ENCODE peak calls at places on chromosomes 13 and 19, in four cellular contexts. Z, T, P and C are unnamed samples.

GRCh38 chr13:37194428-37194861 is 89.0 kb upstream of the CSNK1A1L start:
- DNase-seq in Z (no peak), T (peak; percentile 92), P (no peak), C (peak; percentile 78)

GRCh38 chr19:5545984-5546383 is 21.8 kb downstream of the TINCR start:
- DNase-seq in Z (no peak), T (no peak), P (no peak), C (peak; percentile 23)

GRCh38 chr19:18332917-18333530 is 7.4 kb upstream of the PGPEP1 start:
- DNase-seq in Z (no peak), T (no peak), P (no peak), C (no peak)

GRCh38 chr19:35704218-35704617 is at the start of gene ZBTB32:
- DNase-seq in Z (no peak), T (peak; percentile 57), P (no peak), C (peak; percentile 74)

GRCh38 chr13:20616059-20616797 is 49.3 kb downstream of the IFT88 start:
- DNase-seq in Z (no peak), T (peak; percentile 94), P (no peak), C (peak; percentile 86)

GRCh38 chr13:77537302-77537919 is 1.9 kb downstream of the SCEL start:
- DNase-seq in Z (no peak), T (peak; percentile 39), P (no peak), C (no peak)

GRCh38 chr13:60143775-60144174 is 20.0 kb downstream of the DIAPH3 start:
- DNase-seq in Z (no peak), T (peak; percentile 9), P (no peak), C (no peak)

GRCh38 chr13:50071399-50071798 is 56.2 kb downstream of the KCNRG start:
- DNase-seq in Z (no peak), T (no peak), P (no peak), C (no peak)

GRCh38 chr19:581399-582111 is 8.1 kb upstream of the HCN2 start:
- DNase-seq in Z (no peak), T (no peak), P (no peak), C (no peak)

GRCh38 chr19:55495646-55496349 is 7.6 kb downstream of the SSC5D start:
- DNase-seq in Z (no peak), T (no peak), P (no peak), C (no peak)

GRCh38 chr13:26599403-26599802 is 41.9 kb downstream of the WASF3 start:
- DNase-seq in Z (no peak), T (no peak), P (no peak), C (no peak)

GRCh38 chr19:35513975-35514809 is 743 bp upstream of the DMKN start:
- DNase-seq in Z (peak; percentile 12), T (no peak), P (no peak), C (peak; percentile 86)

GRCh38 chr13:44388427-44388826 is 14.8 kb downstream of the SERP2 start:
- DNase-seq in Z (no peak), T (no peak), P (no peak), C (no peak)

GRCh38 chr13:49540552-49540951 is 44.8 kb downstream of the PHF11 start:
- DNase-seq in Z (no peak), T (peak; percentile 82), P (no peak), C (peak; percentile 8)

GRCh38 chr13:57634829-57635165 is 3.3 kb downstream of the PCDH17 start:
- DNase-seq in Z (no peak), T (no peak), P (no peak), C (no peak)

GRCh38 chr13:36163809-36164308 is 32.7 kb upstream of the DCLK1 start:
- DNase-seq in Z (no peak), T (peak; percentile 96), P (no peak), C (peak; percentile 1)

GRCh38 chr13:59997976-59998375 is 165.8 kb downstream of the DIAPH3 start:
- DNase-seq in Z (no peak), T (no peak), P (no peak), C (no peak)

GRCh38 chr19:47661571-47661970 is 51.7 kb upstream of the EHD2 start:
- DNase-seq in Z (no peak), T (no peak), P (no peak), C (peak; percentile 18)

GRCh38 chr13:31947105-31947504 is 84.5 kb upstream of the FRY start:
- DNase-seq in Z (no peak), T (no peak), P (no peak), C (peak; percentile 24)

GRCh38 chr13:27638521-27638920 is 16.8 kb downstream of the POLR1D start:
- DNase-seq in Z (no peak), T (peak; percentile 47), P (no peak), C (peak; percentile 48)

GRCh38 chr19:23440207-23440606 is 44.9 kb upstream of the ZNF91 start:
- DNase-seq in Z (no peak), T (no peak), P (no peak), C (peak; percentile 4)

GRCh38 chr19:19628499-19629134 is 597 bp upstream of the LPAR2 start:
- DNase-seq in Z (peak; percentile 61), T (peak; percentile 81), P (peak; percentile 60), C (peak; percentile 16)

GRCh38 chr19:51807925-51808324 is 13.0 kb downstream of the FPR3 start:
- DNase-seq in Z (no peak), T (no peak), P (no peak), C (no peak)

GRCh38 chr19:46661735-46662592 is 982 bp upstream of the DACT3 start:
- DNase-seq in Z (peak; percentile 80), T (peak; percentile 84), P (peak; percentile 67), C (peak; percentile 96)

GRCh38 chr19:35006342-35006998 is 6.3 kb downstream of the GRAMD1A start:
- DNase-seq in Z (no peak), T (peak; percentile 90), P (no peak), C (peak; percentile 23)

GRCh38 chr19:32104465-32105235 is 240.8 kb upstream of the ZNF507 start:
- DNase-seq in Z (no peak), T (peak; percentile 50), P (peak; percentile 4), C (no peak)

GRCh38 chr13:98565726-98566577 is 11.0 kb downstream of the STK24 start:
- DNase-seq in Z (no peak), T (peak; percentile 37), P (no peak), C (peak; percentile 52)

GRCh38 chr13:79910869-79911540 is 429.9 kb downstream of the SPRY2 start:
- DNase-seq in Z (no peak), T (no peak), P (no peak), C (no peak)

GRCh38 chr13:34000955-34001354 is 183.0 kb downstream of the RFC3 start:
- DNase-seq in Z (no peak), T (no peak), P (no peak), C (no peak)

GRCh38 chr19:45404557-45405434 is at the start of gene PPP1R13L:
- DNase-seq in Z (peak; percentile 96), T (peak; percentile 82), P (peak; percentile 94), C (no peak)

GRCh38 chr13:94706854-94707399 is 5.4 kb downstream of the SOX21 start:
- DNase-seq in Z (no peak), T (no peak), P (no peak), C (no peak)

GRCh38 chr13:94705081-94705751 is 7.1 kb downstream of the SOX21 start:
- DNase-seq in Z (no peak), T (no peak), P (no peak), C (no peak)

GRCh38 chr13:94707400-94708021 is 4.8 kb downstream of the SOX21 start:
- DNase-seq in Z (no peak), T (no peak), P (no peak), C (no peak)

GRCh38 chr13:94704347-94705080 is 7.8 kb downstream of the SOX21 start:
- DNase-seq in Z (no peak), T (no peak), P (no peak), C (no peak)

DNA sequence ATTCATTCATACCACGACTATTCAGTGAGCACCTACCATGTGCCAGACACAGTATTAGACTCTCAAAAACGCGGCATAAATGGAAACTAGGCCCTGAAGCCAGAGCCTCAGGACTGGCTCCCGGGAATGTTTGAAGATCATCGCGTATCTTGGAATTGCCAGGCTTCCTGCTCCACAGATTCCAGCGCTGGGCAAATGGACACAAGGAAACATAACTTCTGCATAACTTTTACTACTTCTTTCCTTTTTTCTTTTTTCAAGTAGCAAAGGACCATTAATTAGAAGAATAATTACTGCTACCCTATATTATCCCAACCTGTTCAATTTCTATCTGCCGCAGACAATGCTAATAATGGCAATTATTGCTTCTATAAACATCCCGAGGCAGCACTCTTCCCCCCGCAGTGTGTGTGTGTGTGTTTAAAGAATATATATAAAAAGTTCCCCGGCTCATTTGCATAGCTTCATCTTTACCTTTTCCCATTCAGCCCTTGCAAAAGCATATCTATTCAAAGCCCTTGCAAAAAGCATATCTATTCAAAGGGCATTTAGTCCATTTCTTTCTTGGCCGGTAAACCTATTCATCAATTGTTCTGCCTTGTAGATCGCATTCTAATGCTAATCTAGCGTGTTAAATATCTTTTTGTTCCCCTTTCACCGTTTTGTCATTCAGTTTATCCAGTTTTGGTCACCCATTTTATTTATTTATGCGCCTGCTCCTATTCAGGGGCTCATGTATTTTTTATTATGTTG is 6.1 kb downstream of the SOX21 start:
- DNase-seq in Z (no peak), T (no peak), P (no peak), C (no peak)
- TF ChIP-seq EZH2 in Z (no peak), T (no peak), P (no peak), C (peak; percentile 68)

DNA sequence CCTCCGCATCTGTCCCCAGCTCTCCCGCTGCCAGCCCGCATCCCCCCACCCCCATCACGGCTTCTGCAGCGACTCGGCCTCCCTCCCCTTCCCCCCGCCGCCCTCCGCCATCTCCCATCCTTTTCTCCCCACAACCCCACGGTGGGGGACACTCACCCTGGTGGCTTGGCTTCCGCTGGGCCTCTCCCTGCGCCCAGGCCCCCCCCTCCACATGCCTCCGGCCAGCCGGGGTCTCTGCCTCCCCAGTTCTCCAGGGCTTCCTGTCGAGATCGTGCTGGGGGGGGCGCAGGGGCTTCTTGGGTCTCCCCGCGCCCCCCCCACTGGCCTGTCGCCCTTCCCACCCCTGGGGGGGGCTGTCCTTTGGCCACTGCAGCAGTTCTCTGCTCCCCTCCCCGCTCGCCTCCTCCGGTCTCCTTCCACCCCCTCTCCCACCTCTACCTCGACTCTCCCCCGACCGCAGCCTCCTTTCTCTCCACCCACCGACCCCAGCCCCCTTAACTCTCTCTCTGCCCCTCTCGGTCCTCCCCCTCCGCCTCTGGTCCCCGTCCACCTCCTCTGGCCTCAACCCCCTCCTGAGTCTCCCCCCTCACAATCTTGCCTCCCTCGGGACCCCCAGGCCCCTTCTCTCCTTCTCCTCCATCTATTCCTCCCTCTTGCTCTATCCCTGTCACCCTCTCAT is 17.1 kb downstream of the LRRC4B start:
- DNase-seq in Z (no peak), T (no peak), P (no peak), C (no peak)
- H3K27me3 ChIP-seq in Z (no peaks in the 10 kb centered on the region), T (no peaks in the 10 kb centered on the region), P (peaks cover 48% of the 10 kb centered on the region), C (peaks cover 6% of the 10 kb centered on the region)

GRCh38 chr19:12833747-12834417 is 497 bp downstream of the RTBDN start:
- DNase-seq in Z (no peak), T (no peak), P (no peak), C (peak; percentile 45)
- TF ChIP-seq EZH2 in Z (no peak), T (no peak), P (no peak), C (no peak)

GRCh38 chr19:1715540-1715939 is 37.8 kb upstream of the ONECUT3 start:
- DNase-seq in Z (no peak), T (no peak), P (no peak), C (no peak)
- H3K27me3 ChIP-seq in Z (no peaks in the 10 kb centered on the region), T (peaks cover 13% of the 10 kb centered on the region), P (peaks cover 30% of the 10 kb centered on the region), C (peaks cover 39% of the 10 kb centered on the region)